ENCODE peak calls at places on chromosomes 16 and 17, in ten cellular contexts. W is CD8-positive, alpha-beta T cell; M is left lung; X is left ventricle myocardium inferior; H is WERI-Rb-1; D is upper lobe of left lung; I is cardiac muscle cell; L is transverse colon; R is GM23248; P is IMR-90. K is an unnamed sample.

GRCh38 chr16:50989047-50989446 is 162.0 kb downstream of the SALL1 start:
- DNase-seq in W (no peak), X (no peak), I (no peak), R (no peak), M (no peak), H (no peak), D (no peak), P (no peak), L (no peak), K (no peak)

GRCh38 chr16:84804326-84804725 is 15.5 kb upstream of the CRISPLD2 start:
- DNase-seq in M (no peak), D (no peak), W (no peak), H (no peak), P (no peak), L (no peak), I (no peak), X (no peak), R (no peak), K (no peak)

GRCh38 chr17:46057366-46057765 is 58.3 kb downstream of the STH start:
- DNase-seq in H (no peak), R (no peak), L (no peak), X (no peak), D (no peak), P (no peak), W (no peak), I (peak; percentile 26), M (no peak), K (no peak)

GRCh38 chr16:62135903-62136302 is 99.7 kb upstream of the CDH8 start:
- DNase-seq in D (no peak), M (no peak), H (no peak), P (no peak), I (no peak), X (no peak), R (no peak), W (no peak), L (no peak), K (no peak)

GRCh38 chr17:82228842-82229685 is at the start of gene SLC16A3:
- DNase-seq in H (no peak), L (peak; percentile 78), W (peak; percentile 77), R (peak; percentile 90), P (peak; percentile 75), M (peak; percentile 77), D (peak; percentile 80), X (peak; percentile 77), I (peak; percentile 83), K (no peak)

GRCh38 chr16:3195975-3196374 is 8.0 kb downstream of the OR1F1 start:
- DNase-seq in L (no peak), I (no peak), M (no peak), D (no peak), R (no peak), X (no peak), H (no peak), W (no peak), P (no peak), K (no peak)

GRCh38 chr16:90057738-90058173 is 19.4 kb downstream of the PRDM7 start:
- DNase-seq in R (peak; percentile 84), W (no peak), P (peak; percentile 90), M (no peak), H (no peak), L (no peak), I (peak; percentile 94), X (no peak), D (no peak), K (no peak)

GRCh38 chr17:34606721-34607120 is 27.3 kb downstream of the TMEM132E start:
- DNase-seq in W (no peak), R (no peak), X (no peak), P (no peak), I (no peak), H (no peak), M (no peak), D (no peak), L (no peak), K (no peak)

GRCh38 chr17:42665581-42666001 is 6.5 kb downstream of the TUBG2 start:
- DNase-seq in R (no peak), M (no peak), I (no peak), L (no peak), X (no peak), P (no peak), H (no peak), W (no peak), D (no peak), K (no peak)

GRCh38 chr17:32933881-32934280 is 5.9 kb downstream of the TMEM98 start:
- DNase-seq in H (no peak), P (peak; percentile 18), R (peak; percentile 11), D (no peak), W (no peak), M (no peak), X (no peak), I (no peak), L (no peak), K (no peak)

GRCh38 chr17:36124879-36125824 is 21.5 kb downstream of the CCL4 start:
- DNase-seq in M (no peak), L (no peak), I (no peak), X (no peak), D (no peak), W (no peak), P (no peak), R (no peak), H (no peak), K (no peak)

GRCh38 chr17:36127199-36127881 is 23.7 kb downstream of the CCL4 start:
- DNase-seq in L (no peak), X (no peak), D (no peak), P (no peak), H (no peak), W (no peak), M (no peak), R (no peak), I (no peak), K (no peak)

GRCh38 chr17:36127882-36128369 is 24.3 kb downstream of the CCL4 start:
- DNase-seq in I (no peak), H (no peak), D (no peak), M (no peak), R (no peak), L (no peak), W (no peak), P (no peak), X (no peak), K (no peak)

GRCh38 chr17:36120221-36120620 is 16.6 kb downstream of the CCL4 start:
- DNase-seq in I (no peak), P (no peak), L (no peak), H (no peak), M (no peak), R (no peak), X (no peak), W (no peak), D (no peak), K (no peak)

DNA sequence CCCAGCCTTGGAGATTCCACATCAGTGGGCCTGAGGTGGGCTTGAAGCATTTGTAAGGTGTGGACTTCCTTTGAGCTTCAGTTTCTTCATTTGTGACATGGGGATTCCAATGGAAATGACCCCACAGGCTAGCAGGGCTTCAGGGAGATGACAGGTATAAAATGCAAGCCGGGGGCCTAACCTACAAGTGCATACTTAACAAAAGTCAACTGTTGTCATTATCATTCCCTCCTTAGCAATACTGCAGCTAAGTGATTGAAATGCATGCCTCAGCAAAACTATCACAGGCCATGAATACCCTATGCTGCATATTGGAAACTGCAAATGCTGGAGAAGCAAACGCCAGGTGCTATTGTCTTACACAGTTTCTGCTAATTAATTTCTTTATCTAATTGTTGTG is 19.8 kb downstream of the CCL4 start:
- DNase-seq in M (no peak), R (no peak), P (no peak), W (no peak), L (no peak), I (no peak), H (no peak), X (no peak), D (no peak), K (no peak)
- H3K9me3 ChIP-seq in M (peaks cover 21% of the 10 kb centered on the region), R (no peaks in the 10 kb centered on the region), P (peaks cover 4% of the 10 kb centered on the region), W (no peaks in the 10 kb centered on the region), L (peaks cover 17% of the 10 kb centered on the region), I (no peaks in the 10 kb centered on the region), H (peaks cover 16% of the 10 kb centered on the region), X (peaks cover 23% of the 10 kb centered on the region), D (peaks cover 18% of the 10 kb centered on the region), K (no peaks in the 10 kb centered on the region)

DNA sequence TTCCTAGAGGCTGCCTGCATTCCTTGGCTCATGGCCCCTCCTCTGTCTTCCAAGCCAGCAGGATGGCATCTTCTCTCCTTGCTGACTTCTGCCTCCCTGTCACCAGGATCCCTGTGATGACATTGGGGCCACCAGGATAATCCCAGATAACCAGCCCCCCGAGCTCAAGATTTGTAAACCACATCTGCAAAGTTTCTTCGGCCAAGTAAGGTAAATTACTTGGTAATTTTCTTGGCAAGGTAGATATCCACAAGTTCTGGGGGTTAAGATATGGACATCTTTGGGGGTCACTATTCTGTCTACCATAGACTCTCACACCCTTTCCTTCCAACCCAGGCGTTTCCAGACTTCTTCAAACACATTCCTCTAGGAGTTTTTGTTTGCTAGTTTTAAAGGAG is 42.6 kb upstream of the ZCCHC14 start:
- DNase-seq in I (no peak), H (no peak), W (no peak), X (no peak), R (no peak), M (no peak), D (no peak), L (no peak), P (no peak), K (no peak)
- H3K9me3 ChIP-seq in I (no peaks in the 10 kb centered on the region), H (no peaks in the 10 kb centered on the region), W (no peaks in the 10 kb centered on the region), X (peaks cover 31% of the 10 kb centered on the region), R (no peaks in the 10 kb centered on the region), M (peaks cover 23% of the 10 kb centered on the region), D (peaks cover 14% of the 10 kb centered on the region), L (peaks cover 9% of the 10 kb centered on the region), P (peaks cover 20% of the 10 kb centered on the region), K (no peaks in the 10 kb centered on the region)

DNA sequence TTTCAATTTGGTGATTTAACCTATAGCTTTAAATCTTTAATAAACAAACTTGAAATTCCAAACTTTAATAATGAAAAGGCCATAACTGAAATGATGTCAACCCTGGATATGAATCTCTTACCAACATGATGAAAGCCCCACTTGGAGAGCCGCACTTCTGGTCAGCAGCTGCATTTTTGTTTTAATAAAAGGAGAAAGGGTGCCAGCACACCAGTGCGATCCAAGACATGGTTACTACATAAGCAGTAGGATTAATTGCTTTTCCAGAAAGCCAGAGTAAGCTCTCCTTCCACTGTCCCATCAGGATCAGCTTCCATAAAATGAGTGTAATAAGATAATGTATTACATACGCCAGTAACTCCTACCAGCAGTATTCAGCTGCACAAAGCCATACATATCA is 26.2 kb upstream of the NACA2 start:
- DNase-seq in X (no peak), H (no peak), L (no peak), M (no peak), R (no peak), P (peak; percentile 9), W (no peak), I (no peak), D (no peak), K (no peak)
- H3K9me3 ChIP-seq in X (peaks cover 26% of the 10 kb centered on the region), H (peaks cover 14% of the 10 kb centered on the region), L (peaks cover 12% of the 10 kb centered on the region), M (peaks cover 23% of the 10 kb centered on the region), R (no peaks in the 10 kb centered on the region), P (peaks cover 3% of the 10 kb centered on the region), W (no peaks in the 10 kb centered on the region), I (no peaks in the 10 kb centered on the region), D (peaks cover 8% of the 10 kb centered on the region), K (no peaks in the 10 kb centered on the region)

DNA sequence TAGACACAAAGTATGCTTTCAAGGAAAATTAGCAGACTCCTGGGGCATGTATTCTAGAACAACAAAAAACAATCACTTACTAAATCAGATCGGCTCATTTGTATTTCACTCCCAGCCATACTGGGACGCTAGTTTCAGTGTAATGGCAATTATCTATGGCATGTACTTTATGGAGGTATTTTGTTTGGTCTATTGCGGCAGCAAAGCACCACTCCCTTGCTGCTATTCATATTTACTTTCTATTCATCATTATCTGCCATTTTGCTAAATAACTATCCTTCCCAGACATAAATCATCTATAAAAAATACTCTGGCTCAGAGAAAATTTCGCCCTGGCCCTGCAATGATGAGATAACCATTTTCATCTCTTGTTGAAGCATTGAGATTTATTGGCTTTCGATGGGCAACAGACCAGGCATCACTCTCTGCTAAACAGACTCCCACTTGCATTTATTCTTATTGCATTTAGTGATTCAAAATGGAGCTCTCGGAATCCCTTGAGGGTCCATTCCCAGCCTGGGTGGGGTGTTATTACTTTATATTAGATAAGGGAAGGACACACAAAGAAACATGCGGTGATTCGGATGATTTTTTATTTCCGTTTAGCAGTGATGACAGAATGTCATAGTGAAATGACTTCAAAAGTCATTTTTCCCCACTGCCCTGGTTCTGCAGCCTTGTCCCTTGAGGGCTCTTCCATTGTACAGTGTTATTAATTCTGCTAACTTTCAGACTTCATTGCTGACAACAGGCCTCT is 225.8 kb downstream of the IRX3 start:
- DNase-seq in W (no peak), D (no peak), M (no peak), I (no peak), R (no peak), H (no peak), P (no peak), X (no peak), L (no peak), K (no peak)
- H3K9me3 ChIP-seq in W (no peaks in the 10 kb centered on the region), D (no peaks in the 10 kb centered on the region), M (no peaks in the 10 kb centered on the region), I (no peaks in the 10 kb centered on the region), R (no peaks in the 10 kb centered on the region), H (no peaks in the 10 kb centered on the region), P (no peaks in the 10 kb centered on the region), X (no peaks in the 10 kb centered on the region), L (no peaks in the 10 kb centered on the region), K (no peaks in the 10 kb centered on the region)